ENCODE peak calls at places on chromosomes 13 and 19, in four cellular contexts. E is COR-L47, S is mucosa of descending colon, T is brain microvascular endothelial cell. N is an unnamed sample.

GRCh38 chr13:110869805-110870706 is 44.8 kb downstream of the ANKRD10 start:
- DNase-seq in E (no peak), S (peak), T (peak), N (peak)

GRCh38 chr13:29301027-29301426 is 294.5 kb downstream of the SLC7A1 start:
- DNase-seq in E (no peak), S (no peak), T (no peak), N (no peak)

GRCh38 chr19:7500811-7501450 is 12.1 kb upstream of the PEX11G start:
- DNase-seq in E (peak), S (peak), T (peak), N (peak)

GRCh38 chr13:26051231-26052135 is at the start of gene SHISA2:
- DNase-seq in E (peak), S (peak), T (no peak), N (peak)

GRCh38 chr13:27954406-27954851 is 14.7 kb downstream of the CDX2 start:
- DNase-seq in E (no peak), S (peak), T (no peak), N (peak)

GRCh38 chr13:29524641-29525040 is 70.8 kb downstream of the SLC7A1 start:
- DNase-seq in E (no peak), S (no peak), T (no peak), N (no peak)

GRCh38 chr13:110561335-110562033 is at the start of gene RAB20:
- DNase-seq in E (peak), S (peak), T (peak), N (peak)

GRCh38 chr19:47310819-47311218 is 1.2 kb downstream of the C5AR1 start:
- DNase-seq in E (peak), S (no peak), T (no peak), N (no peak)

GRCh38 chr19:57099199-57099661 is 20.6 kb upstream of the USP29 start:
- DNase-seq in E (peak), S (peak), T (peak), N (peak)

N was measured in dermis blood vessel endothelial cell.